ENCODE peak calls at places on chromosomes 12 and 14, in eight cellular contexts. One of them, this sample, is unnamed.

GRCh38 chr12:9334026-9334692 is 126.0 kb upstream of the PZP start:
- DNase-seq in astrocyte of the cerebellum: no peak
- DNase-seq in neural progenitor cell: no peak
- DNase-seq in stimulated activated naive CD8-positive, alpha-beta T cell treated with anti-CD3 and anti-CD28 coated beads, Interleukin-15, amount 100 ng/mL, for 72 hours: no peak
- DNase-seq in left ventricle myocardium inferior: no peak
- DNase-seq in A549: no peak
- DNase-seq in T-helper 17 cell: no peak
- DNase-seq in C1 segment of cervical spinal cord: no peak
- DNase-seq in this sample: no peak

GRCh38 chr14:76710093-76711010 is 50.9 kb upstream of the VASH1 start:
- DNase-seq in astrocyte of the cerebellum: peak; percentile 31
- DNase-seq in C1 segment of cervical spinal cord: no peak
- DNase-seq in stimulated activated naive CD8-positive, alpha-beta T cell treated with anti-CD3 and anti-CD28 coated beads, Interleukin-15, amount 100 ng/mL, for 72 hours: peak; percentile 10
- DNase-seq in neural progenitor cell: peak; percentile 66
- DNase-seq in T-helper 17 cell: no peak
- DNase-seq in A549: peak; percentile 44
- DNase-seq in left ventricle myocardium inferior: no peak
- DNase-seq in this sample: no peak

GRCh38 chr12:114911196-114911595 is 227.2 kb upstream of the TBX3 start:
- DNase-seq in A549: no peak
- DNase-seq in C1 segment of cervical spinal cord: no peak
- DNase-seq in T-helper 17 cell: no peak
- DNase-seq in left ventricle myocardium inferior: no peak
- DNase-seq in neural progenitor cell: no peak
- DNase-seq in astrocyte of the cerebellum: no peak
- DNase-seq in stimulated activated naive CD8-positive, alpha-beta T cell treated with anti-CD3 and anti-CD28 coated beads, Interleukin-15, amount 100 ng/mL, for 72 hours: no peak
- DNase-seq in this sample: no peak

GRCh38 chr12:15208140-15208539 is 13.1 kb downstream of the RERG start:
- DNase-seq in A549: no peak
- DNase-seq in T-helper 17 cell: no peak
- DNase-seq in left ventricle myocardium inferior: no peak
- DNase-seq in astrocyte of the cerebellum: no peak
- DNase-seq in stimulated activated naive CD8-positive, alpha-beta T cell treated with anti-CD3 and anti-CD28 coated beads, Interleukin-15, amount 100 ng/mL, for 72 hours: no peak
- DNase-seq in C1 segment of cervical spinal cord: no peak
- DNase-seq in neural progenitor cell: no peak
- DNase-seq in this sample: no peak

GRCh38 chr12:131983026-131983425 is 33.3 kb downstream of the EP400 start:
- DNase-seq in C1 segment of cervical spinal cord: no peak
- DNase-seq in neural progenitor cell: no peak
- DNase-seq in A549: no peak
- DNase-seq in stimulated activated naive CD8-positive, alpha-beta T cell treated with anti-CD3 and anti-CD28 coated beads, Interleukin-15, amount 100 ng/mL, for 72 hours: no peak
- DNase-seq in left ventricle myocardium inferior: no peak
- DNase-seq in astrocyte of the cerebellum: no peak
- DNase-seq in T-helper 17 cell: no peak
- DNase-seq in this sample: no peak

GRCh38 chr14:23636317-23637211 is at the start of gene DHRS2:
- DNase-seq in left ventricle myocardium inferior: no peak
- DNase-seq in A549: no peak
- DNase-seq in astrocyte of the cerebellum: no peak
- DNase-seq in stimulated activated naive CD8-positive, alpha-beta T cell treated with anti-CD3 and anti-CD28 coated beads, Interleukin-15, amount 100 ng/mL, for 72 hours: no peak
- DNase-seq in C1 segment of cervical spinal cord: no peak
- DNase-seq in neural progenitor cell: no peak
- DNase-seq in T-helper 17 cell: no peak
- DNase-seq in this sample: no peak

GRCh38 chr14:25003537-25003936 is 46.4 kb downstream of the STXBP6 start:
- DNase-seq in stimulated activated naive CD8-positive, alpha-beta T cell treated with anti-CD3 and anti-CD28 coated beads, Interleukin-15, amount 100 ng/mL, for 72 hours: no peak
- DNase-seq in A549: no peak
- DNase-seq in C1 segment of cervical spinal cord: no peak
- DNase-seq in astrocyte of the cerebellum: no peak
- DNase-seq in neural progenitor cell: no peak
- DNase-seq in left ventricle myocardium inferior: no peak
- DNase-seq in T-helper 17 cell: no peak
- DNase-seq in this sample: no peak

GRCh38 chr14:67268456-67269115 is 27.4 kb downstream of the PALS1 start:
- DNase-seq in astrocyte of the cerebellum: no peak
- DNase-seq in T-helper 17 cell: no peak
- DNase-seq in left ventricle myocardium inferior: no peak
- DNase-seq in neural progenitor cell: peak; percentile 83
- DNase-seq in C1 segment of cervical spinal cord: no peak
- DNase-seq in A549: no peak
- DNase-seq in stimulated activated naive CD8-positive, alpha-beta T cell treated with anti-CD3 and anti-CD28 coated beads, Interleukin-15, amount 100 ng/mL, for 72 hours: no peak
- DNase-seq in this sample: no peak

GRCh38 chr14:66920196-66920595 is 269.0 kb upstream of the GARIN2 start:
- DNase-seq in T-helper 17 cell: no peak
- DNase-seq in stimulated activated naive CD8-positive, alpha-beta T cell treated with anti-CD3 and anti-CD28 coated beads, Interleukin-15, amount 100 ng/mL, for 72 hours: no peak
- DNase-seq in neural progenitor cell: no peak
- DNase-seq in C1 segment of cervical spinal cord: no peak
- DNase-seq in A549: no peak
- DNase-seq in left ventricle myocardium inferior: no peak
- DNase-seq in astrocyte of the cerebellum: no peak
- DNase-seq in this sample: no peak

GRCh38 chr14:75734848-75735247 is 73.8 kb downstream of the TTLL5 start:
- DNase-seq in A549: no peak
- DNase-seq in stimulated activated naive CD8-positive, alpha-beta T cell treated with anti-CD3 and anti-CD28 coated beads, Interleukin-15, amount 100 ng/mL, for 72 hours: no peak
- DNase-seq in T-helper 17 cell: no peak
- DNase-seq in neural progenitor cell: no peak
- DNase-seq in C1 segment of cervical spinal cord: no peak
- DNase-seq in left ventricle myocardium inferior: no peak
- DNase-seq in astrocyte of the cerebellum: no peak
- DNase-seq in this sample: no peak

GRCh38 chr14:92453691-92454090 is 59.9 kb upstream of the RIN3 start:
- DNase-seq in left ventricle myocardium inferior: no peak
- DNase-seq in T-helper 17 cell: no peak
- DNase-seq in neural progenitor cell: no peak
- DNase-seq in A549: no peak
- DNase-seq in C1 segment of cervical spinal cord: no peak
- DNase-seq in stimulated activated naive CD8-positive, alpha-beta T cell treated with anti-CD3 and anti-CD28 coated beads, Interleukin-15, amount 100 ng/mL, for 72 hours: no peak
- DNase-seq in astrocyte of the cerebellum: no peak
- DNase-seq in this sample: no peak

GRCh38 chr14:34539407-34540180 is at the start of gene EAPP:
- DNase-seq in stimulated activated naive CD8-positive, alpha-beta T cell treated with anti-CD3 and anti-CD28 coated beads, Interleukin-15, amount 100 ng/mL, for 72 hours: peak; percentile 92
- DNase-seq in T-helper 17 cell: peak; percentile 92
- DNase-seq in neural progenitor cell: peak; percentile 98
- DNase-seq in A549: peak; percentile 93
- DNase-seq in left ventricle myocardium inferior: peak; percentile 98
- DNase-seq in C1 segment of cervical spinal cord: no peak
- DNase-seq in astrocyte of the cerebellum: peak; percentile 91
- DNase-seq in this sample: peak; percentile 98

GRCh38 chr14:69044965-69045555 is 66.0 kb upstream of the ACTN1 start:
- DNase-seq in A549: no peak
- DNase-seq in T-helper 17 cell: no peak
- DNase-seq in left ventricle myocardium inferior: peak; percentile 51
- DNase-seq in astrocyte of the cerebellum: peak; percentile 73
- DNase-seq in stimulated activated naive CD8-positive, alpha-beta T cell treated with anti-CD3 and anti-CD28 coated beads, Interleukin-15, amount 100 ng/mL, for 72 hours: no peak
- DNase-seq in neural progenitor cell: no peak
- DNase-seq in C1 segment of cervical spinal cord: no peak
- DNase-seq in this sample: peak; percentile 35

GRCh38 chr12:76688627-76689026 is 75.3 kb upstream of the ZDHHC17 start:
- DNase-seq in T-helper 17 cell: no peak
- DNase-seq in left ventricle myocardium inferior: no peak
- DNase-seq in neural progenitor cell: no peak
- DNase-seq in A549: no peak
- DNase-seq in stimulated activated naive CD8-positive, alpha-beta T cell treated with anti-CD3 and anti-CD28 coated beads, Interleukin-15, amount 100 ng/mL, for 72 hours: no peak
- DNase-seq in C1 segment of cervical spinal cord: no peak
- DNase-seq in astrocyte of the cerebellum: no peak
- DNase-seq in this sample: no peak

GRCh38 chr12:46459111-46459510 is 86.5 kb upstream of the SLC38A2 start:
- DNase-seq in A549: no peak
- DNase-seq in stimulated activated naive CD8-positive, alpha-beta T cell treated with anti-CD3 and anti-CD28 coated beads, Interleukin-15, amount 100 ng/mL, for 72 hours: peak; percentile 31
- DNase-seq in C1 segment of cervical spinal cord: no peak
- DNase-seq in left ventricle myocardium inferior: no peak
- DNase-seq in astrocyte of the cerebellum: peak; percentile 73
- DNase-seq in T-helper 17 cell: no peak
- DNase-seq in neural progenitor cell: no peak
- DNase-seq in this sample: no peak

This sample was measured in heart right ventricle.